ENCODE peak calls at places on chromosomes 12 and 14, in nine cellular contexts. V, H, Z, P, X, D, L, U and T are unnamed samples.

GRCh38 chr12:109247831-109248654 is 61.0 kb downstream of the FOXN4 start:
- DNase-seq in P (no peak), U (no peak), Z (peak), D (no peak), H (no peak), L (peak), V (peak), X (no peak), T (no peak)

GRCh38 chr12:18158774-18159557 is 69.0 kb upstream of the RERGL start:
- DNase-seq in X (peak), U (peak), D (no peak), P (no peak), L (no peak), Z (peak), H (peak), V (peak), T (no peak)

GRCh38 chr14:50475460-50475859 is 56.9 kb downstream of the MAP4K5 start:
- DNase-seq in L (no peak), Z (no peak), X (no peak), U (no peak), D (no peak), H (peak), P (no peak), V (no peak), T (no peak)

GRCh38 chr12:82120901-82121300 is 237.3 kb downstream of the CCDC59 start:
- DNase-seq in U (no peak), P (no peak), Z (no peak), V (no peak), X (no peak), H (no peak), L (no peak), D (no peak), T (no peak)

GRCh38 chr14:26398616-26399015 is 199.2 kb downstream of the NOVA1 start:
- DNase-seq in Z (no peak), D (no peak), L (no peak), X (no peak), V (no peak), U (no peak), H (no peak), P (no peak), T (no peak)

GRCh38 chr12:70106347-70106746 is 136.9 kb upstream of the CNOT2 start:
- DNase-seq in X (no peak), P (no peak), Z (no peak), U (no peak), D (no peak), H (no peak), V (no peak), L (no peak), T (no peak)

GRCh38 chr12:356276-356988 is 32.7 kb downstream of the KDM5A start:
- DNase-seq in D (no peak), H (peak), X (no peak), P (no peak), L (no peak), Z (no peak), U (no peak), V (no peak), T (no peak)

GRCh38 chr14:69712637-69713088 is 54.3 kb upstream of the SRSF5 start:
- DNase-seq in U (no peak), P (no peak), H (no peak), V (peak), X (peak), L (peak), D (peak), Z (peak), T (no peak)

GRCh38 chr12:64072946-64073345 is 149.2 kb downstream of the KICS2 start:
- DNase-seq in P (no peak), V (no peak), H (no peak), L (no peak), Z (no peak), D (no peak), X (no peak), U (no peak), T (no peak)

GRCh38 chr12:1566449-1567135 is 27.8 kb downstream of the FBXL14 start:
- DNase-seq in D (no peak), H (no peak), X (no peak), Z (no peak), L (no peak), V (no peak), P (no peak), U (no peak), T (no peak)

GRCh38 chr12:48017496-48017895 is 13.2 kb upstream of the COL2A1 start:
- DNase-seq in X (no peak), H (no peak), D (no peak), Z (peak), V (no peak), L (no peak), U (no peak), P (no peak), T (no peak)

GRCh38 chr12:70040141-70040540 is 203.1 kb upstream of the CNOT2 start:
- DNase-seq in X (no peak), U (no peak), P (no peak), H (peak), V (no peak), D (no peak), L (no peak), Z (no peak), T (no peak)

GRCh38 chr14:83826838-83827237 is 1703.1 kb upstream of the FLRT2 start:
- DNase-seq in L (no peak), U (no peak), D (no peak), V (no peak), X (no peak), H (peak), Z (no peak), P (no peak), T (no peak)

GRCh38 chr12:91574975-91575374 is 392.4 kb upstream of the DCN start:
- DNase-seq in U (no peak), V (no peak), D (no peak), X (no peak), Z (no peak), L (no peak), H (no peak), P (no peak), T (no peak)

GRCh38 chr12:52200783-52201519 is 9.1 kb upstream of the KRT80 start:
- DNase-seq in U (no peak), V (no peak), X (no peak), L (no peak), H (no peak), P (no peak), Z (no peak), D (no peak), T (no peak)

GRCh38 chr12:116199160-116199559 is 78.3 kb downstream of the MED13L start:
- DNase-seq in P (no peak), H (no peak), U (no peak), X (no peak), L (no peak), Z (no peak), V (no peak), D (no peak), T (no peak)

GRCh38 chr14:31068235-31068634 is 42.1 kb upstream of the STRN3 start:
- DNase-seq in L (no peak), D (no peak), Z (no peak), V (no peak), U (no peak), H (no peak), P (no peak), X (no peak), T (no peak)

GRCh38 chr12:53623986-53624385 is 2.2 kb downstream of the ATF7 start:
- DNase-seq in Z (no peak), V (peak), L (no peak), D (peak), H (peak), U (no peak), X (no peak), P (no peak), T (no peak)

GRCh38 chr14:85516239-85517112 is 13.5 kb upstream of the FLRT2 start:
- DNase-seq in H (peak), Z (no peak), P (no peak), U (no peak), L (no peak), D (no peak), X (no peak), V (no peak), T (no peak)

GRCh38 chr12:12056951-12057350 is 13.8 kb upstream of the BCL2L14 start:
- DNase-seq in U (no peak), Z (no peak), L (no peak), V (no peak), X (no peak), H (no peak), P (no peak), D (no peak), T (no peak)

GRCh38 chr12:26369588-26369987 is 174.2 kb downstream of the SSPN start:
- DNase-seq in L (no peak), P (no peak), V (no peak), H (peak), D (no peak), Z (no peak), U (no peak), X (peak), T (no peak)

GRCh38 chr12:107847830-107848229 is 73.3 kb downstream of the ASCL4 start:
- DNase-seq in D (no peak), L (no peak), V (no peak), X (no peak), P (no peak), Z (no peak), U (no peak), H (no peak), T (no peak)

GRCh38 chr12:41418586-41418985 is 230.5 kb downstream of the PDZRN4 start:
- DNase-seq in X (no peak), P (no peak), H (no peak), V (no peak), L (no peak), Z (no peak), U (no peak), D (no peak), T (no peak)

GRCh38 chr14:92340938-92341337 is 18.0 kb downstream of the SLC24A4 start:
- DNase-seq in V (no peak), P (no peak), Z (no peak), X (no peak), D (no peak), H (no peak), L (no peak), U (no peak), T (no peak)

GRCh38 chr12:101773560-101774206 is 34.4 kb upstream of the SYCP3 start:
- DNase-seq in H (peak), Z (peak), X (peak), D (peak), P (no peak), V (peak), L (peak), U (peak), T (peak)

GRCh38 chr12:91021076-91021475 is 16.3 kb upstream of the EPYC start:
- DNase-seq in Z (no peak), V (no peak), H (no peak), D (no peak), X (no peak), L (no peak), U (no peak), P (no peak), T (no peak)

GRCh38 chr12:108846320-108846719 is 11.1 kb downstream of the SSH1 start:
- DNase-seq in X (no peak), L (no peak), D (peak), H (no peak), U (no peak), P (no peak), Z (no peak), V (no peak), T (no peak)

GRCh38 chr12:122130150-122130549 is 43.9 kb downstream of the IL31 start:
- DNase-seq in D (no peak), H (peak), L (no peak), U (no peak), Z (no peak), X (peak), P (no peak), V (no peak), T (no peak)

GRCh38 chr12:52041695-52042123 is 9.5 kb upstream of the NR4A1 start:
- DNase-seq in P (no peak), H (peak), L (no peak), X (no peak), U (peak), Z (no peak), D (no peak), V (no peak), T (no peak)

GRCh38 chr12:112170376-112170775 is 45.0 kb downstream of the TRAFD1 start:
- DNase-seq in X (no peak), P (no peak), V (no peak), L (no peak), D (no peak), U (peak), H (no peak), Z (no peak), T (no peak)

GRCh38 chr14:105858676-105859025 is 332.3 kb downstream of the TMEM121 start:
- DNase-seq in U (peak), H (no peak), X (no peak), V (no peak), L (peak), P (no peak), D (no peak), Z (peak), T (peak)

GRCh38 chr14:104750658-104751057 is 2.3 kb upstream of the SIVA1 start:
- DNase-seq in D (no peak), U (no peak), P (no peak), L (no peak), Z (no peak), H (no peak), X (no peak), V (no peak), T (no peak)

GRCh38 chr14:96578619-96579018 is 76.4 kb downstream of the PAPOLA start:
- DNase-seq in H (no peak), D (no peak), P (no peak), Z (no peak), X (no peak), U (no peak), L (no peak), V (no peak), T (no peak)

GRCh38 chr12:74899031-74899829 is 310.4 kb downstream of the KCNC2 start:
- DNase-seq in H (no peak), V (no peak), P (no peak), L (no peak), X (no peak), Z (no peak), U (no peak), D (no peak), T (no peak)

GRCh38 chr12:75020068-75020557 is 189.5 kb downstream of the KCNC2 start:
- DNase-seq in U (no peak), P (no peak), D (no peak), H (no peak), V (no peak), X (no peak), Z (no peak), L (no peak), T (no peak)

GRCh38 chr12:64610660-64611429 is 550 bp downstream of the RASSF3 start:
- DNase-seq in H (peak), D (peak), Z (peak), L (peak), V (peak), X (peak), U (peak), P (peak), T (no peak)

GRCh38 chr12:1932264-1932777 is 13.9 kb upstream of the CACNA2D4 start:
- DNase-seq in P (peak), V (peak), U (no peak), D (peak), H (no peak), X (no peak), Z (peak), L (peak), T (no peak)

GRCh38 chr14:39467889-39468524 is 35.8 kb upstream of the FBXO33 start:
- DNase-seq in Z (no peak), D (no peak), H (peak), U (no peak), V (no peak), L (no peak), X (peak), P (no peak), T (no peak)
- TF ChIP-seq CTCF in Z (no peak), D (no peak), H (peak), U (no peak), V (no peak), L (no peak), X (peak), P (no peak), T (no peak)

GRCh38 chr12:106302401-106303201 is at the start of gene TCP11L2:
- DNase-seq in D (peak), U (peak), X (peak), H (peak), L (peak), V (peak), Z (peak), P (peak), T (peak)

GRCh38 chr12:106305376-106305775 is 2.8 kb downstream of the TCP11L2 start:
- DNase-seq in L (no peak), D (no peak), P (no peak), H (peak), X (no peak), V (no peak), U (no peak), Z (no peak), T (no peak)

GRCh38 chr12:106304001-106304421 is 1.5 kb downstream of the TCP11L2 start:
- DNase-seq in V (no peak), P (no peak), X (no peak), L (no peak), D (no peak), H (no peak), Z (no peak), U (no peak), T (no peak)

GRCh38 chr12:106303202-106303820 is 778 bp downstream of the TCP11L2 start:
- DNase-seq in P (peak), H (peak), U (peak), Z (peak), V (peak), X (peak), D (peak), L (peak), T (peak)

DNA sequence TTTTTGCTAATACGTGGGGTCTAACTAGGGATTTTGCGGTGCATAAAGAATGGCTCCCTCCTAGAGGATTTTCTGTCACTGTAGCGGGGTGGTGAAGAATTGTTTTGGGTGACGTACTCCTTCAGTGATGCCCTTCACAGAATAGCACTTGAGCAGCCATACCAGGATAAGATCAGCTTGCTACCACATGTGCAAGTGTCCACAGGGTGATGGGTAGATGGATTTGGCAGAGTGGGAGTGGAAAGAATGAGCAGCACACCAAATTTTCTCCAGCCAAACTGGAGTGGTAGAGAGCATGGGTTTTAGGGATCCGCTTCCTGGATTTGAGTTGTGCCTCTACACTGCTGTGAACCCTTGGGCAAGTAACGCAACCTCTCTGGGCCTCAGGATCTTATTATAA is 2.3 kb downstream of the TCP11L2 start:
- DNase-seq in Z (no peak), L (no peak), D (peak), X (no peak), H (no peak), P (no peak), V (no peak), U (no peak), T (no peak)
- H3K27ac ChIP-seq in Z (no peak), L (peak), D (peak), X (no peak), H (no peak), P (no peak), V (no peak), U (no peak), T (no peak)

DNA sequence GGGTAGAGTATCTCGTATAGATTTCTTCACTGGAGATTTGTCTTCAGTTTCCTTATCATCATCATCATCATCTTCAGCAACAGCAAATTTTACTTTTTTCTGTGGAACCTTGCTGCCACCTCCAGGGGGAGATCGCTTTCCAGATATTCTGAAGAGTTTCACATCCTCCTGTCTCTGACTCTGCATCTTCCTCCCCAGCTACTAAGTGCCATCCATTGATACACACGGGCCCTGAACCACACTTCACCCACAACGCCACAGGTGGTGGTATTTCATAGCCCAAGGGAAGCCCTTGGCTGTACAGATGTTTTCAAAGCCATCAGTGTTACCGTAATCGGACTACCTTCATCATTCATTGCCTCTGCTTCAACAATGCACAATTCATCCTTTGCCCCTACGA is 82.2 kb downstream of the PPP2R5C start:
- DNase-seq in P (no peak), D (no peak), U (peak), X (peak), V (no peak), Z (peak), H (no peak), L (peak), T (no peak)
- TF ChIP-seq CTCF in P (no peak), D (peak), U (peak), X (peak), V (no peak), Z (peak), H (peak), L (peak), T (peak)

GRCh38 chr12:76984566-76984965 is 80.8 kb downstream of the E2F7 start:
- DNase-seq in L (no peak), P (no peak), V (no peak), X (no peak), Z (no peak), U (no peak), H (no peak), D (no peak), T (no peak)

GRCh38 chr12:76980196-76980595 is 85.2 kb downstream of the E2F7 start:
- DNase-seq in Z (no peak), V (no peak), U (no peak), D (no peak), P (no peak), X (no peak), H (no peak), L (no peak), T (no peak)

GRCh38 chr12:76983420-76983819 is 81.9 kb downstream of the E2F7 start:
- DNase-seq in X (no peak), L (no peak), Z (no peak), V (no peak), P (no peak), D (no peak), U (no peak), H (no peak), T (no peak)
- H3K27ac ChIP-seq in X (no peak), L (no peak), Z (no peak), V (no peak), P (no peak), D (no peak), U (no peak), H (no peak), T (no peak)

GRCh38 chr12:16076553-16076952 is 165.4 kb downstream of the DERA start:
- DNase-seq in H (peak), D (no peak), X (peak), L (no peak), Z (no peak), P (no peak), U (no peak), V (peak), T (no peak)
- TF ChIP-seq CTCF in H (peak), D (peak), X (peak), L (no peak), Z (peak), P (no peak), U (no peak), V (peak), T (peak)

DNA sequence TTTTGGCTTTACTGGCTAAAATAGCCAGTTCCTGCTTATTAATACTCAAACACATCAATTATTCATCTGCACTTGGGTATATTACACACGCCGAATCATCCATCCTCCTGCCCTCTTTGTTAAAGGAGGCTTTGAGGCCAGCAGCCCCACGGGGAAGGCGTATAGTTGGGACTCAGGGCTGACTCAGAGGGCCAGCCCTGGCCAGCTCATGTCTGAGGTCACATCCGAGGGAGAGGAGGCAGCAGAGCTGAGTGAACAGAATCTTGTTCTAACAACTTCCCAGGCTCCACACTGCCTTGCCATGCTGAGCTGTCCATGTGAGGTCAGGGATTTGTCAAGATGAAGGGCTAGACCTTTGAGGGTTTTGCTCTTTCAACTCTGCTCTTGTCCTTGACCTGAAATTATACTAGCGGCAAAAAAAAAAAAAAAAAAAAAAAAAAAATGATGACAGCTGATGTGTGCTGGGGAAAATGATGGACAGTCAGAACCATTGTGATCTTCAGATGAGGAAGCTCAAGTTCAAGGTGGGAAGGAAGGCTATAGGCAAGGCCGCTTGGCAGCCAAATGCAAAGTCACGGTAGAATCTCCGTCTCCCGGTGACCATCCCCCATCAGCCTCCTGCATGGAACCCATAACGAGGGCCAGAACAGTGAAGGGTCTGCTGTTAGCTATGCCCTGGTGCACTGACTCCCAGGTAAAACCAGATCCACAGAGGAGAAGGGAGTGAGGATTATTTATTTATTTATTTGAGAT is 12.5 kb upstream of the MARK3 start:
- DNase-seq in X (peak), Z (peak), L (no peak), H (peak), U (no peak), P (no peak), V (no peak), D (no peak), T (no peak)
- H3K27ac ChIP-seq in X (peak), Z (no peak), L (no peak), H (peak), U (no peak), P (no peak), V (no peak), D (no peak), T (no peak)